ENCODE peak calls at places on chromosomes 13 and 19, in four cellular contexts. Q, H, Z and J are unnamed samples.

GRCh38 chr19:49437231-49437630 is 4.1 kb downstream of the SLC17A7 start:
- DNase-seq in H (no peak), Z (no peak), Q (no peak), J (no peak)

GRCh38 chr19:8334458-8335342 is 8.4 kb downstream of the KANK3 start:
- DNase-seq in Z (no peak), H (no peak), Q (peak; percentile 62), J (no peak)

GRCh38 chr13:37870489-37870845 is 895 bp upstream of the TRPC4 start:
- DNase-seq in H (no peak), Z (no peak), Q (no peak), J (no peak)

GRCh38 chr19:34261335-34262109 is 7.2 kb downstream of the GARRE1 start:
- DNase-seq in H (no peak), Z (no peak), Q (no peak), J (no peak)

GRCh38 chr13:51768378-51768921 is 35.5 kb downstream of the DHRS12 start:
- DNase-seq in H (no peak), Z (no peak), Q (no peak), J (no peak)

GRCh38 chr13:44759723-44760360 is 183.7 kb upstream of the TSC22D1 start:
- DNase-seq in Q (no peak), H (peak; percentile 57), Z (no peak), J (no peak)

GRCh38 chr13:86425127-86425526 is 625.9 kb upstream of the SLITRK6 start:
- DNase-seq in Q (no peak), Z (no peak), H (no peak), J (no peak)

GRCh38 chr19:38079926-38080380 is 144.1 kb downstream of the DPF1 start:
- DNase-seq in Q (peak; percentile 79), Z (no peak), H (no peak), J (no peak)

GRCh38 chr19:33705860-33706259 is 84.1 kb downstream of the CHST8 start:
- DNase-seq in Q (no peak), H (no peak), Z (no peak), J (no peak)

GRCh38 chr19:19105365-19106060 is 32.8 kb downstream of the TMEM161A start:
- DNase-seq in H (no peak), Q (peak; percentile 78), Z (peak; percentile 84), J (peak; percentile 68)

GRCh38 chr19:34282611-34283519 is 28.5 kb downstream of the GARRE1 start:
- DNase-seq in Z (no peak), H (no peak), Q (no peak), J (no peak)

GRCh38 chr13:99033814-99034213 is 56.0 kb upstream of the DOCK9 start:
- DNase-seq in Z (no peak), Q (no peak), H (no peak), J (no peak)

GRCh38 chr13:32746474-32746873 is 160.2 kb downstream of the PDS5B start:
- DNase-seq in H (no peak), Z (no peak), Q (no peak), J (no peak)

GRCh38 chr19:51108805-51109146 is 567 bp upstream of the CTU1 start:
- DNase-seq in Z (no peak), H (no peak), Q (no peak), J (no peak)

GRCh38 chr13:97574926-97575325 is 141.0 kb downstream of the RAP2A start:
- DNase-seq in H (no peak), Q (peak; percentile 28), Z (no peak), J (no peak)

GRCh38 chr13:109165417-109165904 is 536.0 kb downstream of the MYO16 start:
- DNase-seq in Q (no peak), Z (no peak), H (no peak), J (no peak)

GRCh38 chr13:21671793-21672680 is 1.2 kb downstream of the FGF9 start:
- DNase-seq in H (no peak), Q (no peak), Z (no peak), J (no peak)

GRCh38 chr19:10808937-10809655 is 26.9 kb downstream of the TMED1 start:
- DNase-seq in H (no peak), Z (no peak), Q (no peak), J (no peak)
- TF ChIP-seq CTCF in H (no peak), Z (no peak), Q (no peak), J (no peak)

GRCh38 chr19:54481326-54481930 is 8.3 kb upstream of the CDC42EP5 start:
- DNase-seq in Q (peak; percentile 61), Z (no peak), H (no peak), J (no peak)
- TF ChIP-seq CTCF in Q (peak; percentile 58), Z (peak; percentile 33), H (peak; percentile 16), J (peak; percentile 62)

DNA sequence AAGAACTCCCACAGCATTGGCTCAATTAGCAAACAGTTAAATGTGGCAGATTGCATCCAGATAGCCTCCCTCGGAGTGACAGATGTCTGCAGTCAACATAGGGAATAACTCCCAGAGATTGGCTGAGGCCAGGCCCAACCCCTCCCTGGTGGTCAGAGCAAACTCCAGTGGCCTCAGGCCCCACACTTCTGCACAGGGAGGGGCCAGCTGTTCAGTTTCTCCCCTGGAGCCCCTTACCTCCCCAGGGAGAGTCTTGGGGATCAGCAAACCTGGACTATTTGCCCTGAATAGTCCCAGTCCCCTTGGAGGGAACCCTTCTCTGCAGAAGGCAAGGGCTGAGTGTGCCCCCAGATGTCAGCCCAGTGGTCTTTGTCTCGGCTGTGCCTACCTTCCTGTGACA is 102.6 kb upstream of the UQCRFS1 start:
- DNase-seq in Q (no peak), Z (no peak), H (no peak), J (no peak)
- TF ChIP-seq CTCF in Q (no peak), Z (no peak), H (no peak), J (no peak)

DNA sequence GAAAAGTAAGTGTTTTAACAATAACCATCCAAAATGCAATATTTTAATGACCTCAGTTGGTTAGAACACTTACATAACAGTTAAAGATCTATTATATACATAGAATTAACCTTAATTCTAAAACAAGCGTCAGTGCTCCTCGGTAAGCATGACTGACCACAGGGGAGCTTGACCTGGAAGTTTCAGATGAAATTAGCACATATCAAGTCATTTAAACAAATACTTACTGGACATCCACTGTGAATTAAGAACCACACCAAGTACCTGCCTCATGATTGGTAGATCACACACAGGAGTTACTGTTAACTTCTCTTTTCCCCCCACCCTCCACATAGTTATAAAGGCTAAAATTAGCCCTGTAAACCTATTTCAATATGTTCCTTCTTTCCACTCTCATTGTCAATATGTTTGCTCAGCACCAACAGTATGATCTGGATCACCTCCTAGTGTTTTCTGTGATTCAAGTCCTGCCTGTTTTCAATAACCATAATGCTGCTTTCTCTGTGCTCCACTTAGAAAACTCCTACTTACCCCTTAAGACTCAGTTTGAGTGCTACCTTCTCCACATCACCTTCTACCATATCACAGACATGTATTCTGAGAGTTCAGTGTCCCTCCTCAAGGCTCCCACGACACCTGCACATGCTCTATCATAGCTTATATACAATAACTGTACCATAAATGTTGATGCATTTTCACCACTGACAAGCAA is 209.0 kb downstream of the VWA8 start:
- DNase-seq in Z (no peak), Q (no peak), H (no peak), J (no peak)
- TF ChIP-seq CTCF in Z (no peak), Q (no peak), H (no peak), J (no peak)

GRCh38 chr13:92530364-92530763 is 696.2 kb upstream of the GPC6 start:
- DNase-seq in Q (no peak), H (no peak), Z (no peak), J (no peak)
- TF ChIP-seq CTCF in Q (no peak), H (no peak), Z (no peak), J (no peak)

DNA sequence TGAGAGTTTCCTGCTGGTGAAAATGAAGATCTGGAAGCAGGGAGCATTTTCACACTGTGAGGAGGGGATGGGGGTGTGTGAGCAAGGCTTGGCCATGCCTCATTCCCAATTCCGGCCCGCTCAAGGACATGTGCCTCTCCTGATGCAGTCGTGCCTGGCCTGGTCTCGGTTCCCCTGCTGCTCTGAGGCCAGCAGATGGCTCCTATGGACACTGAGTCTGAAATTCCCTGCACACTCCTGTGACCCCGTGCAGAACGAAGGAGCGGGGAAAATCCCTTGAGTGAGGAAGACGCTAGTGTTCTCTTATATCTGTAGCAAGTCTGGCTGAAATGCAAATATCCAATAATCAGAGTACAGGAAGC is 363 bp upstream of the ZNF763 start:
- DNase-seq in Z (no peak), Q (no peak), H (no peak), J (no peak)
- TF ChIP-seq CTCF in Z (peak; percentile 29), Q (peak; percentile 44), H (no peak), J (no peak)

GRCh38 chr13:67224148-67224846 is 5.8 kb downstream of the PCDH9 start:
- DNase-seq in H (peak; percentile 82), Q (no peak), Z (peak; percentile 43), J (peak; percentile 90)

GRCh38 chr13:67223742-67224141 is 6.4 kb downstream of the PCDH9 start:
- DNase-seq in Z (no peak), Q (no peak), H (no peak), J (no peak)

GRCh38 chr13:67219113-67219512 is 11.0 kb downstream of the PCDH9 start:
- DNase-seq in Q (no peak), H (no peak), Z (no peak), J (no peak)

GRCh38 chr13:67223024-67223423 is 7.1 kb downstream of the PCDH9 start:
- DNase-seq in H (no peak), Z (no peak), Q (no peak), J (no peak)

GRCh38 chr13:67221630-67222226 is 8.4 kb downstream of the PCDH9 start:
- DNase-seq in Z (no peak), Q (no peak), H (no peak), J (no peak)
- TF ChIP-seq CTCF in Z (no peak), Q (no peak), H (no peak), J (no peak)

DNA sequence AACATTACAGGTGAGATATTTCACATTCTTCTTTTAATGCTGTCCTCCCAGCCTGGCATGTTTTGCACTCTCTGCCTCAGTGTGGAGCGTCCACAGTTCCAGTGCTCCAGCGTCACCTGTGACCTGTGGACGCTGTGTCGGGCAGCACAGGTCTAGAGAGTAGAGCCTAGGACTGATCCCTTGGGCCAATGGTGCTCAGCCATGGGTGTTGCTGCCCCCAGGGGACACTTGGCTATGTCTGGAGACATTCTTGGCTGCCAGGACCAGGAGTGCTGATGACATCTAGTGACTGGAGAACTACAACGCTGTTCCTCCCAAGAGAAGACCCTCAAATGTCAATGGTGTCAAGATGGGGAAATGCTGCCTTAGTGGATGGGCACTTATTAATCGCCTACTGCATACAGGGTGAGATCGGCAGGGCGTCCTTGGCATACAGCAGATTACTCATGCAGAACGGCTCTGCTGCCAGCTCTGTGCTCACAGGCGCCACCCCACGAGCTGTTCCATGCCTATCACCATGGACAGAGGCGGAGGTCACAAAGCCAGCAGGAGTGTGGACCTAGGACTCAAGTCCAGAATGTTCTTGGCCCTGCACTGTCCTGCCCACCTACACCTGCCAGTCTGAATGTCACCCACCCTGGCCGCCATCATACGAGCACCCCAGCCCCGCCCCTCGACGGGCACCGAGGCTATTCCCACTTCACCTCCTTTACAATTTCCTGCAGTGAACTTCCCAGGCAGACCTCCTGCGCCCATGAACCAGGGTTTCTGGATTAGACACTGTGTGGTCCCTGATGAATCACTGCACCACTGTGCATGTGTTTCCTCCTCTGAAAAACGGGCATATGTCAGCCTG is 13.9 kb upstream of the MADCAM1 start:
- DNase-seq in H (no peak), Z (no peak), Q (no peak), J (no peak)
- TF ChIP-seq CTCF in H (no peak), Z (no peak), Q (no peak), J (no peak)

DNA sequence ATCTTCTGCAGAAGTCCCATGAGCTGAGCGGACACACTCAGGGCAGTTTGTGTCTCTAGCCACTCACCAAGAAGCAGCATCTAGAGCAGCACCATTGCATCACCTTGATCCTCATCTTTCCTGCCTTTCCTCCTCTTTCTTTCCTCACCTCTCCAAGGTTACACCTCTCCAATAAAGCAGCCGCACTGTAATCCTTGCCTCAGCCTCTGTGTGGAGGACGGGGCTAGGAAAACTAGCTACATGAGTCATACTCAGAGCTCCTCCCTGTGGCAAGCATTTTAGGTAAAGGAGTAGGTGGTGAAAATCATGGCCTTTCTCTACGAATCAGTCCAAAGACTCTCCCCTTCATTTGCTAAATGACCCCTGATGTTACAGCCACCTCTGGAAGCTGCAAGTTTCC is 108.8 kb downstream of the DNAJC15 start:
- DNase-seq in H (no peak), Q (peak; percentile 42), Z (no peak), J (no peak)
- TF ChIP-seq CTCF in H (peak; percentile 33), Q (peak; percentile 37), Z (peak; percentile 43), J (no peak)